ENCODE peak calls at places on chromosomes 16 and 17, in six cellular contexts. One of them, this sample, is unnamed.

GRCh38 chr16:67446968-67447507 is 16.1 kb downstream of the HSD11B2 start:
- DNase-seq in prostate gland: no peak
- DNase-seq in NB4: no peak
- DNase-seq in endothelial cell: no peak
- DNase-seq in AG10803: no peak
- DNase-seq in BE2C: no peak
- DNase-seq in this sample: no peak

GRCh38 chr16:29760567-29761279 is 14.9 kb upstream of the C16orf54 start:
- DNase-seq in prostate gland: no peak
- DNase-seq in NB4: no peak
- DNase-seq in endothelial cell: no peak
- DNase-seq in AG10803: no peak
- DNase-seq in BE2C: no peak
- DNase-seq in this sample: no peak

GRCh38 chr16:3909791-3910583 is 29.5 kb upstream of the CREBBP start:
- DNase-seq in prostate gland: no peak
- DNase-seq in NB4: no peak
- DNase-seq in endothelial cell: no peak
- DNase-seq in AG10803: no peak
- DNase-seq in BE2C: no peak
- DNase-seq in this sample: no peak

GRCh38 chr16:86567701-86568571 is 1.3 kb downstream of the FOXC2 start:
- DNase-seq in prostate gland: no peak
- DNase-seq in NB4: no peak
- DNase-seq in endothelial cell: peak
- DNase-seq in AG10803: peak
- DNase-seq in BE2C: no peak
- DNase-seq in this sample: no peak

GRCh38 chr16:3637371-3637923 is 17.0 kb upstream of the DNASE1 start:
- DNase-seq in prostate gland: no peak
- DNase-seq in NB4: peak
- DNase-seq in endothelial cell: peak
- DNase-seq in AG10803: peak
- DNase-seq in BE2C: peak
- DNase-seq in this sample: no peak

GRCh38 chr17:44859701-44860100 is 12.0 kb downstream of the HIGD1B start:
- DNase-seq in prostate gland: no peak
- DNase-seq in NB4: no peak
- DNase-seq in endothelial cell: no peak
- DNase-seq in AG10803: no peak
- DNase-seq in BE2C: no peak
- DNase-seq in this sample: no peak

GRCh38 chr17:80023261-80024205 is 12.1 kb downstream of the TBC1D16 start:
- DNase-seq in prostate gland: no peak
- DNase-seq in NB4: no peak
- DNase-seq in endothelial cell: no peak
- DNase-seq in AG10803: peak
- DNase-seq in BE2C: no peak
- DNase-seq in this sample: no peak

GRCh38 chr17:45338996-45339535 is 22.2 kb upstream of the MAP3K14 start:
- DNase-seq in prostate gland: no peak
- DNase-seq in NB4: no peak
- DNase-seq in endothelial cell: no peak
- DNase-seq in AG10803: no peak
- DNase-seq in BE2C: no peak
- DNase-seq in this sample: no peak

GRCh38 chr16:73064996-73065349 is 17.0 kb upstream of the ZFHX3 start:
- DNase-seq in prostate gland: no peak
- DNase-seq in NB4: no peak
- DNase-seq in endothelial cell: no peak
- DNase-seq in AG10803: no peak
- DNase-seq in BE2C: no peak
- DNase-seq in this sample: no peak

GRCh38 chr17:54180919-54181318 is 358.2 kb downstream of the KIF2B start:
- DNase-seq in prostate gland: no peak
- DNase-seq in NB4: no peak
- DNase-seq in endothelial cell: no peak
- DNase-seq in AG10803: no peak
- DNase-seq in BE2C: peak
- DNase-seq in this sample: no peak

GRCh38 chr17:40291311-40291710 is 3.6 kb downstream of the CDC6 start:
- DNase-seq in prostate gland: no peak
- DNase-seq in NB4: no peak
- DNase-seq in endothelial cell: no peak
- DNase-seq in AG10803: no peak
- DNase-seq in BE2C: no peak
- DNase-seq in this sample: no peak

GRCh38 chr16:50588276-50588675 is 40.1 kb downstream of the NKD1 start:
- DNase-seq in prostate gland: no peak
- DNase-seq in NB4: no peak
- DNase-seq in endothelial cell: no peak
- DNase-seq in AG10803: no peak
- DNase-seq in BE2C: no peak
- DNase-seq in this sample: no peak

GRCh38 chr16:26491271-26491670 is 575.5 kb upstream of the C16orf82 start:
- DNase-seq in prostate gland: no peak
- DNase-seq in NB4: no peak
- DNase-seq in endothelial cell: no peak
- DNase-seq in AG10803: no peak
- DNase-seq in BE2C: no peak
- DNase-seq in this sample: no peak

GRCh38 chr16:8634991-8635736 is 13.7 kb downstream of the METTL22 start:
- DNase-seq in prostate gland: no peak
- DNase-seq in NB4: no peak
- DNase-seq in endothelial cell: peak
- DNase-seq in AG10803: peak
- DNase-seq in BE2C: peak
- DNase-seq in this sample: no peak

GRCh38 chr17:33038740-33039139 is 47.1 kb downstream of the SPACA3 start:
- DNase-seq in prostate gland: no peak
- DNase-seq in NB4: peak
- DNase-seq in endothelial cell: peak
- DNase-seq in AG10803: peak
- DNase-seq in BE2C: peak
- DNase-seq in this sample: peak

GRCh38 chr17:2004435-2004952 is 20.6 kb downstream of the RTN4RL1 start:
- DNase-seq in prostate gland: no peak
- DNase-seq in NB4: no peak
- DNase-seq in endothelial cell: no peak
- DNase-seq in AG10803: no peak
- DNase-seq in BE2C: no peak
- DNase-seq in this sample: no peak

GRCh38 chr17:76405967-76406647 is 21.7 kb downstream of the SPHK1 start:
- DNase-seq in prostate gland: no peak
- DNase-seq in NB4: peak
- DNase-seq in endothelial cell: no peak
- DNase-seq in AG10803: no peak
- DNase-seq in BE2C: peak
- DNase-seq in this sample: no peak

GRCh38 chr17:28481081-28481571 is 7.7 kb downstream of the SLC13A2 start:
- DNase-seq in prostate gland: no peak
- DNase-seq in NB4: no peak
- DNase-seq in endothelial cell: no peak
- DNase-seq in AG10803: no peak
- DNase-seq in BE2C: no peak
- DNase-seq in this sample: no peak

GRCh38 chr17:11816409-11816808 is 180.9 kb downstream of the ZNF18 start:
- DNase-seq in prostate gland: no peak
- DNase-seq in NB4: no peak
- DNase-seq in endothelial cell: no peak
- DNase-seq in AG10803: no peak
- DNase-seq in BE2C: no peak
- DNase-seq in this sample: no peak

GRCh38 chr16:85686912-85687591 is 1.7 kb downstream of the GINS2 start:
- DNase-seq in prostate gland: no peak
- DNase-seq in NB4: peak
- DNase-seq in endothelial cell: no peak
- DNase-seq in AG10803: no peak
- DNase-seq in BE2C: no peak
- DNase-seq in this sample: no peak

GRCh38 chr17:155576-155975 is 18.2 kb downstream of the SCGB1C2 start:
- DNase-seq in prostate gland: no peak
- DNase-seq in NB4: no peak
- DNase-seq in endothelial cell: no peak
- DNase-seq in AG10803: no peak
- DNase-seq in BE2C: no peak
- DNase-seq in this sample: no peak
- TF ChIP-seq CTCF in prostate gland: no peak
- TF ChIP-seq CTCF in NB4: no peak
- TF ChIP-seq CTCF in endothelial cell: no peak
- TF ChIP-seq CTCF in AG10803: no peak
- TF ChIP-seq CTCF in BE2C: no peak
- TF ChIP-seq CTCF in this sample: no peak

GRCh38 chr16:2237076-2237551 is 870 bp downstream of the DNASE1L2 start:
- DNase-seq in prostate gland: no peak
- DNase-seq in NB4: no peak
- DNase-seq in endothelial cell: no peak
- DNase-seq in AG10803: no peak
- DNase-seq in BE2C: no peak
- DNase-seq in this sample: no peak
- TF ChIP-seq CTCF in prostate gland: no peak
- TF ChIP-seq CTCF in NB4: no peak
- TF ChIP-seq CTCF in endothelial cell: no peak
- TF ChIP-seq CTCF in AG10803: no peak
- TF ChIP-seq CTCF in BE2C: no peak
- TF ChIP-seq CTCF in this sample: no peak

GRCh38 chr16:22188595-22189442 is 17.3 kb upstream of the EEF2K start:
- DNase-seq in prostate gland: peak
- DNase-seq in NB4: peak
- DNase-seq in endothelial cell: peak
- DNase-seq in AG10803: peak
- DNase-seq in BE2C: peak
- DNase-seq in this sample: peak

GRCh38 chr16:22188267-22188594 is 17.8 kb upstream of the EEF2K start:
- DNase-seq in prostate gland: no peak
- DNase-seq in NB4: no peak
- DNase-seq in endothelial cell: no peak
- DNase-seq in AG10803: no peak
- DNase-seq in BE2C: no peak
- DNase-seq in this sample: no peak

GRCh38 chr16:22184615-22184968 is 21.5 kb upstream of the EEF2K start:
- DNase-seq in prostate gland: no peak
- DNase-seq in NB4: no peak
- DNase-seq in endothelial cell: no peak
- DNase-seq in AG10803: no peak
- DNase-seq in BE2C: no peak
- DNase-seq in this sample: no peak

GRCh38 chr16:22183901-22184614 is 21.8 kb downstream of the SDR42E2 start:
- DNase-seq in prostate gland: no peak
- DNase-seq in NB4: peak
- DNase-seq in endothelial cell: no peak
- DNase-seq in AG10803: no peak
- DNase-seq in BE2C: peak
- DNase-seq in this sample: no peak

GRCh38 chr16:22186517-22186916 is 19.6 kb upstream of the EEF2K start:
- DNase-seq in prostate gland: no peak
- DNase-seq in NB4: peak
- DNase-seq in endothelial cell: no peak
- DNase-seq in AG10803: no peak
- DNase-seq in BE2C: no peak
- DNase-seq in this sample: no peak
- TF ChIP-seq CTCF in prostate gland: no peak
- TF ChIP-seq CTCF in NB4: peak
- TF ChIP-seq CTCF in endothelial cell: no peak
- TF ChIP-seq CTCF in AG10803: peak
- TF ChIP-seq CTCF in BE2C: peak
- TF ChIP-seq CTCF in this sample: no peak

DNA sequence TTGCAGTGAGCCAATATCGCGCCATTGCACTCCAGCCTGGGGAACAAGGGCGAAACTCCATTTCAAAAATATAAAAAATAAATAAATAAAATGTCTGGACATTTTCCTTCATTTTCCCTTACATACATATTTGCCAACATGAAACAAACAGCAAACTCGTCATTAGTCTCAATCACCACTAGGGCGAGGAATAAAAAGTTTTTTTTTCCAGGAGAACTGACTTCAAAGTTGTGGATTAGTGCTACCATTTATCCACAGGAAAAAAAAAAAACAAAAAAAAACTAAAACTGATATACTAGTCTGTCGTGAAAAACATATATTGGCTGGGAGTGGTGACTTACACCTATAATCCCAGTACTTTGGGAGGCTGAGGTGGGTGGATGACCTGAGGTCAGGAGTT is 77.0 kb upstream of the MTMR4 start:
- DNase-seq in prostate gland: no peak
- DNase-seq in NB4: no peak
- DNase-seq in endothelial cell: no peak
- DNase-seq in AG10803: no peak
- DNase-seq in BE2C: no peak
- DNase-seq in this sample: no peak
- TF ChIP-seq CTCF in prostate gland: no peak
- TF ChIP-seq CTCF in NB4: no peak
- TF ChIP-seq CTCF in endothelial cell: peak
- TF ChIP-seq CTCF in AG10803: peak
- TF ChIP-seq CTCF in BE2C: peak
- TF ChIP-seq CTCF in this sample: peak